ENCODE peak calls at places on chromosomes 12 and 14, in five cellular contexts. H, S, E, J and V are unnamed samples.
A peak's percentile ranks its signal among the peaks of the same experiment; 100 is the strongest.

GRCh38 chr12:68915055-68915454 is 17.9 kb downstream of the CPM start:
- DNase-seq in H (no peak), S (no peak), E (peak; percentile 94), J (no peak), V (no peak)

GRCh38 chr12:78898416-78898815 is 33.8 kb downstream of the SYT1 start:
- DNase-seq in H (peak; percentile 43), S (no peak), E (peak; percentile 73), J (no peak), V (no peak)

GRCh38 chr12:3257411-3257810 is 180.2 kb downstream of the TSPAN9 start:
- DNase-seq in H (no peak), S (no peak), E (peak; percentile 37), J (no peak), V (no peak)

GRCh38 chr14:20684662-20685456 is 499 bp downstream of the RNASE4 start:
- DNase-seq in H (peak; percentile 18), S (no peak), E (peak; percentile 56), J (peak; percentile 46), V (peak; percentile 75)

GRCh38 chr12:23729354-23729753 is 220.1 kb downstream of the SOX5 start:
- DNase-seq in H (no peak), S (no peak), E (peak; percentile 13), J (no peak), V (no peak)

GRCh38 chr12:39357046-39357445 is 85.9 kb downstream of the KIF21A start:
- DNase-seq in H (no peak), S (no peak), E (no peak), J (no peak), V (no peak)

GRCh38 chr14:92981726-92982125 is 58.8 kb downstream of the CHGA start:
- DNase-seq in H (no peak), S (no peak), E (no peak), J (no peak), V (no peak)

GRCh38 chr14:34324363-34324795 is 137.7 kb downstream of the SPTSSA start:
- DNase-seq in H (peak; percentile 19), S (no peak), E (peak; percentile 50), J (no peak), V (no peak)

GRCh38 chr12:109504068-109504467 is 26.6 kb downstream of the UBE3B start:
- DNase-seq in H (no peak), S (no peak), E (no peak), J (no peak), V (no peak)

GRCh38 chr12:108643941-108644742 is 10.4 kb upstream of the SELPLG start:
- DNase-seq in H (no peak), S (no peak), E (peak; percentile 70), J (no peak), V (peak; percentile 78)

GRCh38 chr12:21305666-21306065 is 29.1 kb downstream of the SLCO1A2 start:
- DNase-seq in H (no peak), S (no peak), E (peak; percentile 7), J (no peak), V (no peak)

GRCh38 chr14:61573748-61574513 is 121.4 kb upstream of the HIF1A start:
- DNase-seq in H (no peak), S (no peak), E (peak; percentile 57), J (no peak), V (no peak)

GRCh38 chr12:125331342-125332052 is 266.3 kb downstream of the AACS start:
- DNase-seq in H (no peak), S (no peak), E (peak; percentile 0), J (no peak), V (no peak)
- H3K4me3 ChIP-seq in H (no peak overlapping the region), S (peak overlapping the region; percentile 40), E (peak overlapping the region; percentile 38), J (peak overlapping the region; percentile 33), V (peak overlapping the region; percentile 28)

GRCh38 chr12:5480218-5480952 is 48.5 kb downstream of the NTF3 start:
- DNase-seq in H (no peak), S (no peak), E (no peak), J (no peak), V (no peak)
- H3K4me3 ChIP-seq in H (no peak overlapping the region), S (peak overlapping the region; percentile 11), E (no peak overlapping the region), J (no peak overlapping the region), V (no peak overlapping the region)

GRCh38 chr12:76085159-76085868 is 829 bp upstream of the NAP1L1 start:
- DNase-seq in H (no peak), S (no peak), E (peak; percentile 43), J (no peak), V (no peak)
- H3K4me3 ChIP-seq in H (peak overlapping the region; percentile 88), S (peak overlapping the region; percentile 75), E (peak overlapping the region; percentile 83), J (peak overlapping the region; percentile 70), V (peak overlapping the region; percentile 87)

GRCh38 chr12:111408116-111408440 is 2.4 kb downstream of the SH2B3 start:
- DNase-seq in H (no peak), S (no peak), E (no peak), J (no peak), V (no peak)
- H3K4me3 ChIP-seq in H (no peak overlapping the region), S (no peak overlapping the region), E (peak overlapping the region; percentile 96), J (no peak overlapping the region), V (peak overlapping the region; percentile 92)

GRCh38 chr12:112913038-112913688 is 6.4 kb downstream of the OAS1 start:
- DNase-seq in H (no peak), S (no peak), E (no peak), J (no peak), V (no peak)
- H3K4me3 ChIP-seq in H (no peak overlapping the region), S (no peak overlapping the region), E (no peak overlapping the region), J (no peak overlapping the region), V (no peak overlapping the region)